ENCODE peak calls at places on chromosome 14, in five cellular contexts. One of them, this sample, is unnamed. For H3K36me3, the result is how much of the 10 kb centered on the place peaks cover.

GRCh38 chr14:74573421-74574091 is 38.5 kb downstream of the LTBP2 start:
- DNase-seq in mesenchymal stem cell: no peak
- DNase-seq in mesendoderm: peak
- DNase-seq in IMR-90: no peak
- DNase-seq in H1: no peak
- DNase-seq in this sample: no peak

GRCh38 chr14:62213516-62213915 is 451.3 kb downstream of the SNAPC1 start:
- DNase-seq in H1: no peak
- DNase-seq in mesendoderm: no peak
- DNase-seq in mesenchymal stem cell: peak
- DNase-seq in IMR-90: peak
- DNase-seq in this sample: no peak

GRCh38 chr14:28772613-28773012 is 6.0 kb downstream of the FOXG1 start:
- DNase-seq in mesendoderm: peak
- DNase-seq in H1: no peak
- DNase-seq in IMR-90: no peak
- DNase-seq in mesenchymal stem cell: no peak
- DNase-seq in this sample: no peak

GRCh38 chr14:63504628-63505027 is 38.5 kb downstream of the PPP2R5E start:
- DNase-seq in IMR-90: peak
- DNase-seq in mesenchymal stem cell: peak
- DNase-seq in H1: no peak
- DNase-seq in mesendoderm: no peak
- DNase-seq in this sample: no peak

GRCh38 chr14:93430889-93431670 is at the start of gene UNC79:
- DNase-seq in IMR-90: no peak
- DNase-seq in mesenchymal stem cell: no peak
- DNase-seq in H1: peak
- DNase-seq in mesendoderm: peak
- DNase-seq in this sample: peak

GRCh38 chr14:51521764-51522163 is 129.9 kb upstream of the FRMD6 start:
- DNase-seq in IMR-90: peak
- DNase-seq in mesenchymal stem cell: peak
- DNase-seq in H1: no peak
- DNase-seq in mesendoderm: no peak
- DNase-seq in this sample: no peak

GRCh38 chr14:93619176-93619793 is 169.0 kb downstream of the PRIMA1 start:
- DNase-seq in H1: no peak
- DNase-seq in mesendoderm: peak
- DNase-seq in mesenchymal stem cell: peak
- DNase-seq in IMR-90: peak
- DNase-seq in this sample: peak

GRCh38 chr14:23578560-23579310 is at the start of gene JPH4:
- DNase-seq in mesenchymal stem cell: no peak
- DNase-seq in H1: peak
- DNase-seq in IMR-90: no peak
- DNase-seq in mesendoderm: no peak
- DNase-seq in this sample: no peak

GRCh38 chr14:86946446-86946845 is 1046.5 kb downstream of the GALC start:
- DNase-seq in IMR-90: no peak
- DNase-seq in mesenchymal stem cell: no peak
- DNase-seq in H1: no peak
- DNase-seq in mesendoderm: no peak
- DNase-seq in this sample: no peak

GRCh38 chr14:94036328-94037167 is 10.4 kb downstream of the OTUB2 start:
- DNase-seq in mesenchymal stem cell: peak
- DNase-seq in H1: peak
- DNase-seq in mesendoderm: peak
- DNase-seq in IMR-90: peak
- DNase-seq in this sample: peak

GRCh38 chr14:33435911-33436310 is 497.2 kb downstream of the NPAS3 start:
- DNase-seq in mesendoderm: no peak
- DNase-seq in mesenchymal stem cell: peak
- DNase-seq in H1: no peak
- DNase-seq in IMR-90: peak
- DNase-seq in this sample: no peak

GRCh38 chr14:103188691-103189480 is 65.6 kb downstream of the TNFAIP2 start:
- DNase-seq in IMR-90: no peak
- DNase-seq in H1: peak
- DNase-seq in mesendoderm: no peak
- DNase-seq in mesenchymal stem cell: peak
- DNase-seq in this sample: no peak

GRCh38 chr14:74974364-74975058 is 19.1 kb upstream of the PGF start:
- DNase-seq in mesendoderm: peak
- DNase-seq in IMR-90: no peak
- DNase-seq in mesenchymal stem cell: no peak
- DNase-seq in H1: no peak
- DNase-seq in this sample: no peak

GRCh38 chr14:93984987-93985410 is 8.6 kb upstream of the ASB2 start:
- DNase-seq in IMR-90: peak
- DNase-seq in mesendoderm: peak
- DNase-seq in mesenchymal stem cell: peak
- DNase-seq in H1: peak
- DNase-seq in this sample: peak

GRCh38 chr14:24679248-24680085 is 45.5 kb upstream of the GZMB start:
- DNase-seq in mesenchymal stem cell: no peak
- DNase-seq in H1: no peak
- DNase-seq in mesendoderm: peak
- DNase-seq in IMR-90: no peak
- DNase-seq in this sample: no peak

GRCh38 chr14:85057266-85057665 is 472.7 kb upstream of the FLRT2 start:
- DNase-seq in H1: no peak
- DNase-seq in mesenchymal stem cell: no peak
- DNase-seq in IMR-90: no peak
- DNase-seq in mesendoderm: no peak
- DNase-seq in this sample: no peak

GRCh38 chr14:91055016-91055415 is 5.4 kb downstream of the RPS6KA5 start:
- DNase-seq in mesenchymal stem cell: no peak
- DNase-seq in H1: no peak
- DNase-seq in mesendoderm: no peak
- DNase-seq in IMR-90: no peak
- DNase-seq in this sample: no peak

GRCh38 chr14:104973215-104974145 is 4.7 kb downstream of the AHNAK2 start:
- DNase-seq in mesenchymal stem cell: peak
- DNase-seq in mesendoderm: peak
- DNase-seq in IMR-90: peak
- DNase-seq in H1: no peak
- DNase-seq in this sample: no peak

GRCh38 chr14:71730471-71730870 is 201.8 kb upstream of the RGS6 start:
- DNase-seq in mesendoderm: no peak
- DNase-seq in mesenchymal stem cell: no peak
- DNase-seq in IMR-90: no peak
- DNase-seq in H1: no peak
- DNase-seq in this sample: no peak

GRCh38 chr14:39374846-39375245 is 57.4 kb downstream of the FBXO33 start:
- DNase-seq in IMR-90: peak
- DNase-seq in mesenchymal stem cell: peak
- DNase-seq in mesendoderm: no peak
- DNase-seq in H1: no peak
- DNase-seq in this sample: no peak

GRCh38 chr14:95597784-95598204 is 62.9 kb downstream of the GLRX5 start:
- DNase-seq in IMR-90: peak
- DNase-seq in H1: peak
- DNase-seq in mesenchymal stem cell: no peak
- DNase-seq in mesendoderm: peak
- DNase-seq in this sample: peak

GRCh38 chr14:30450620-30451019 is 108.3 kb upstream of the G2E3 start:
- DNase-seq in mesenchymal stem cell: no peak
- DNase-seq in IMR-90: peak
- DNase-seq in mesendoderm: no peak
- DNase-seq in H1: no peak
- DNase-seq in this sample: no peak

GRCh38 chr14:51246032-51246431 is 6.0 kb downstream of the TMX1 start:
- DNase-seq in IMR-90: no peak
- DNase-seq in mesendoderm: no peak
- DNase-seq in mesenchymal stem cell: no peak
- DNase-seq in H1: no peak
- DNase-seq in this sample: no peak

GRCh38 chr14:75283162-75283883 is 4.7 kb downstream of the FOS start:
- DNase-seq in IMR-90: peak
- DNase-seq in mesendoderm: peak
- DNase-seq in H1: no peak
- DNase-seq in mesenchymal stem cell: peak
- DNase-seq in this sample: no peak

GRCh38 chr14:23610090-23610814 is 25.9 kb upstream of the DHRS2 start:
- DNase-seq in mesendoderm: no peak
- DNase-seq in IMR-90: no peak
- DNase-seq in mesenchymal stem cell: no peak
- DNase-seq in H1: no peak
- DNase-seq in this sample: no peak

GRCh38 chr14:52494444-52494843 is 57.9 kb downstream of the TXNDC16 start:
- DNase-seq in IMR-90: no peak
- DNase-seq in mesenchymal stem cell: no peak
- DNase-seq in H1: no peak
- DNase-seq in mesendoderm: no peak
- DNase-seq in this sample: no peak

GRCh38 chr14:96267336-96267735 is 11.3 kb downstream of the BDKRB1 start:
- DNase-seq in IMR-90: peak
- DNase-seq in mesendoderm: peak
- DNase-seq in mesenchymal stem cell: peak
- DNase-seq in H1: no peak
- DNase-seq in this sample: no peak

GRCh38 chr14:22314183-22314820 is 274.7 kb downstream of the DAD1 start:
- DNase-seq in IMR-90: peak
- DNase-seq in H1: no peak
- DNase-seq in mesenchymal stem cell: peak
- DNase-seq in mesendoderm: peak
- DNase-seq in this sample: peak

GRCh38 chr14:22097606-22098292 is 424.1 kb upstream of the OR4E1 start:
- DNase-seq in mesenchymal stem cell: no peak
- DNase-seq in IMR-90: no peak
- DNase-seq in H1: no peak
- DNase-seq in mesendoderm: no peak
- DNase-seq in this sample: no peak

DNA sequence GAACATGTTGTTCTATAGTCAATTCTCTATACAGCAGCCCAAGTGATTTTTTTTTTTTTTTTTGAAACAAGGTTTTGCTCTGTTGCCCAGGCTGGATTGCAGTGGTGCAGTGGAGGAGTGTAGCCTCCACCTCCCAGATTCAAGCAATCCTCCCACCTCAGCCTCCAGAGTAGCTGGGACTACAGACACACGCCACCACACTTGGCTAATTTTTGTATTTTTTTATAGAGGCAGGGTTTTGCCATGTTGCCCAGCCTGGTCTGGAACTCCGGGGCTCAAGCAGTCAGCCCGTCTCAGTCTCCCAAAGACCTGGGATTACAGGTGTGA is 111.8 kb downstream of the DPF3 start:
- DNase-seq in H1: no peak
- DNase-seq in mesenchymal stem cell: no peak
- DNase-seq in mesendoderm: no peak
- DNase-seq in IMR-90: no peak
- DNase-seq in this sample: no peak
- H3K27ac ChIP-seq in H1: no peak
- H3K27ac ChIP-seq in mesenchymal stem cell: peak
- H3K27ac ChIP-seq in mesendoderm: no peak
- H3K27ac ChIP-seq in IMR-90: peak
- H3K27ac ChIP-seq in this sample: no peak

GRCh38 chr14:64704145-64704742 is at the start of gene PLEKHG3:
- DNase-seq in mesenchymal stem cell: peak
- DNase-seq in IMR-90: peak
- DNase-seq in mesendoderm: peak
- DNase-seq in H1: peak
- DNase-seq in this sample: peak

GRCh38 chr14:64704743-64705405 is 650 bp downstream of the PLEKHG3 start:
- DNase-seq in IMR-90: peak
- DNase-seq in H1: peak
- DNase-seq in mesenchymal stem cell: peak
- DNase-seq in mesendoderm: peak
- DNase-seq in this sample: no peak

GRCh38 chr14:64702493-64703392 is 1.5 kb upstream of the PLEKHG3 start:
- DNase-seq in mesenchymal stem cell: no peak
- DNase-seq in H1: peak
- DNase-seq in mesendoderm: peak
- DNase-seq in IMR-90: no peak
- DNase-seq in this sample: no peak

GRCh38 chr14:64701660-64702059 is 2.6 kb upstream of the PLEKHG3 start:
- DNase-seq in H1: no peak
- DNase-seq in IMR-90: no peak
- DNase-seq in mesendoderm: peak
- DNase-seq in mesenchymal stem cell: no peak
- DNase-seq in this sample: no peak

DNA sequence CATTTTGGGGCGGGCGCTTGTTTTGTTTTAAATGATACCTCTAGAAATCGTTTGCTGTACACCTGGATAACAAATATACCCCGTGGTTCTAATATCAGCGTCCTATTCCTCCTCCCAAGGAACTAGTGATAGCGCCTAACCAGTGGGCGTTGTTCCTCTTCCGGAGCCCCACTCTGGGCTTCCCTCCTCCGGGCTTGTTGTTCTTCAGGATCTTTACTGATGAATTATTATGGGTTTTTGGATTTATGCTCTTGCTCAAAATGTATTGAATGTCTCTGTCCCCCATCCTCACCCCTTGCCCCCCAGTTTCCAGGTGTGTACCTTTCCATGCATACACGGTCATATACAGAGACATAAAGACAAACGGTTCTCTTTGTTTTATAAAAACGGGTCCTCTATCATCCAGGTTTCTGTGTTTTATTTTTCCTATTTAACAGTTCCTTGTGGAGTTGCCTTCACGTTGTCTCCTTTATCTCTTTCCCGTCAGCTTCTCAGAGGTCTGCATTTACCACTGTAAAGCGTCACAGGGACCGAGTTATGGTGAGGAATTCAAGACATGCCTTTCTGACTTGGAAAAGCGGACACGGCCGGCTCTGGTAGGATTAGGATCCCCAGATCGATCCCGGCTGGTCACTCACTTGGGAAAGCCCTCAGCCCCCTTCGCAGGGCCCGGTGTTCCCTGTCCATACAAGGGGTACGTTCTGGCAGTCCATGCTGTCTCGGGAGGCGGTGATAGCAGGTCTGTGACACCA is 655 bp upstream of the PLEKHG3 start:
- DNase-seq in mesendoderm: peak
- DNase-seq in H1: no peak
- DNase-seq in mesenchymal stem cell: peak
- DNase-seq in IMR-90: no peak
- DNase-seq in this sample: no peak
- H3K4ac ChIP-seq in mesendoderm: no peak
- H3K4ac ChIP-seq in H1: peak
- H3K4ac ChIP-seq in mesenchymal stem cell: peak
- H3K4ac ChIP-seq in IMR-90: peak
- H3K4ac ChIP-seq in this sample: no peak

DNA sequence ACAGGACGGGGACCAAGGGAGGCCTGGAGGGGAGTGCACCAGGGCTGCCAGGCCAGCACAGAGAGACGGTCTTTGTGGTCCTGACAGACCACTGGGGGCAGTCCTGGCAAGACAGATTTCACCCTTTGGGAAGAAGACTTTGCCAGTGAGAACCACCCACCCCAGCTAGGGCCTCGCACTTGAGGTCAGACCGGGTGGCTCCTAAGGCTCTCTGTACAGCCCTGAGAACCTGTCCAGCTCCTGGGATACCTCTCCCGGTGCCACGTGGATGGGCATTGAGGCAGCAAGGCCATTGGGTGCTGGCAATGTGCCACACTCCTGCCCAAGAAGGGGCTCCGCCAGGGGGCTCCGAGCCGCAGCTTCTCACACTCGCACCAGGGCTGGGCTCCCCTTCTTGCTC is 42.4 kb downstream of the DEGS2 start:
- DNase-seq in mesenchymal stem cell: no peak
- DNase-seq in H1: no peak
- DNase-seq in mesendoderm: no peak
- DNase-seq in IMR-90: no peak
- DNase-seq in this sample: no peak
- H3K36me3 ChIP-seq in mesenchymal stem cell: under half
- H3K36me3 ChIP-seq in H1: under half
- H3K36me3 ChIP-seq in mesendoderm: under half
- H3K36me3 ChIP-seq in IMR-90: under half
- H3K36me3 ChIP-seq in this sample: under half

GRCh38 chr14:20177433-20177974 is 13.2 kb upstream of the OR11G2 start:
- DNase-seq in mesenchymal stem cell: no peak
- DNase-seq in IMR-90: no peak
- DNase-seq in mesendoderm: no peak
- DNase-seq in H1: no peak
- DNase-seq in this sample: no peak
- H3K27ac ChIP-seq in mesenchymal stem cell: no peak
- H3K27ac ChIP-seq in IMR-90: no peak
- H3K27ac ChIP-seq in mesendoderm: no peak
- H3K27ac ChIP-seq in H1: no peak
- H3K27ac ChIP-seq in this sample: no peak